ENCODE peak calls at places on chromosomes 1 and 21, in five cellular contexts. One of them, this sample, is unnamed.

GRCh38 chr1:92084651-92085050 is 4.5 kb downstream of the BTBD8 start:
- DNase-seq in upper lobe of left lung: no peak
- DNase-seq in mucosa of gallbladder: no peak
- DNase-seq in cardiac muscle cell: no peak
- DNase-seq in progenitor cell of endocrine pancreas: no peak
- DNase-seq in this sample: no peak

GRCh38 chr21:45322960-45323461 is 35.3 kb upstream of the POFUT2 start:
- DNase-seq in upper lobe of left lung: peak
- DNase-seq in mucosa of gallbladder: no peak
- DNase-seq in progenitor cell of endocrine pancreas: no peak
- DNase-seq in cardiac muscle cell: peak
- DNase-seq in this sample: no peak

GRCh38 chr1:26752519-26752918 is 35.2 kb upstream of the PIGV start:
- DNase-seq in progenitor cell of endocrine pancreas: no peak
- DNase-seq in upper lobe of left lung: no peak
- DNase-seq in cardiac muscle cell: no peak
- DNase-seq in mucosa of gallbladder: no peak
- DNase-seq in this sample: no peak

GRCh38 chr1:53401815-53402745 is 57.1 kb upstream of the DMRTB1 start:
- DNase-seq in cardiac muscle cell: no peak
- DNase-seq in progenitor cell of endocrine pancreas: no peak
- DNase-seq in mucosa of gallbladder: no peak
- DNase-seq in upper lobe of left lung: no peak
- DNase-seq in this sample: no peak

GRCh38 chr1:76867342-76868130 is at the start of gene ST6GALNAC5:
- DNase-seq in mucosa of gallbladder: no peak
- DNase-seq in cardiac muscle cell: peak
- DNase-seq in progenitor cell of endocrine pancreas: peak
- DNase-seq in upper lobe of left lung: peak
- DNase-seq in this sample: no peak

GRCh38 chr1:186463511-186463910 is 2.6 kb upstream of the PDC start:
- DNase-seq in progenitor cell of endocrine pancreas: no peak
- DNase-seq in upper lobe of left lung: no peak
- DNase-seq in mucosa of gallbladder: no peak
- DNase-seq in cardiac muscle cell: no peak
- DNase-seq in this sample: no peak

GRCh38 chr21:41167348-41168342 is at the start of gene BACE2:
- DNase-seq in upper lobe of left lung: peak
- DNase-seq in progenitor cell of endocrine pancreas: peak
- DNase-seq in cardiac muscle cell: peak
- DNase-seq in mucosa of gallbladder: peak
- DNase-seq in this sample: peak

GRCh38 chr21:38938343-38938742 is 132.6 kb downstream of the ETS2 start:
- DNase-seq in progenitor cell of endocrine pancreas: no peak
- DNase-seq in mucosa of gallbladder: no peak
- DNase-seq in upper lobe of left lung: no peak
- DNase-seq in cardiac muscle cell: peak
- DNase-seq in this sample: no peak

GRCh38 chr1:51240096-51240495 is 4.0 kb downstream of the RNF11 start:
- DNase-seq in upper lobe of left lung: no peak
- DNase-seq in progenitor cell of endocrine pancreas: no peak
- DNase-seq in cardiac muscle cell: no peak
- DNase-seq in mucosa of gallbladder: no peak
- DNase-seq in this sample: no peak

GRCh38 chr1:5750186-5751170 is 241.7 kb downstream of the NPHP4 start:
- DNase-seq in mucosa of gallbladder: no peak
- DNase-seq in progenitor cell of endocrine pancreas: no peak
- DNase-seq in cardiac muscle cell: no peak
- DNase-seq in upper lobe of left lung: peak
- DNase-seq in this sample: no peak

GRCh38 chr21:41952568-41953248 is 1.1 kb downstream of the C2CD2 start:
- DNase-seq in upper lobe of left lung: no peak
- DNase-seq in progenitor cell of endocrine pancreas: no peak
- DNase-seq in cardiac muscle cell: no peak
- DNase-seq in mucosa of gallbladder: no peak
- DNase-seq in this sample: no peak

GRCh38 chr21:44993321-44994015 is 53.6 kb downstream of the SLX9 start:
- DNase-seq in upper lobe of left lung: peak
- DNase-seq in cardiac muscle cell: no peak
- DNase-seq in progenitor cell of endocrine pancreas: no peak
- DNase-seq in mucosa of gallbladder: no peak
- DNase-seq in this sample: no peak

GRCh38 chr1:165152727-165153126 is 203.8 kb downstream of the LMX1A start:
- DNase-seq in cardiac muscle cell: no peak
- DNase-seq in mucosa of gallbladder: no peak
- DNase-seq in upper lobe of left lung: no peak
- DNase-seq in progenitor cell of endocrine pancreas: peak
- DNase-seq in this sample: peak

GRCh38 chr1:39685071-39685470 is 6.2 kb downstream of the HPCAL4 start:
- DNase-seq in progenitor cell of endocrine pancreas: no peak
- DNase-seq in cardiac muscle cell: no peak
- DNase-seq in mucosa of gallbladder: no peak
- DNase-seq in upper lobe of left lung: no peak
- DNase-seq in this sample: no peak

GRCh38 chr1:58432813-58433668 is 113.5 kb downstream of the OMA1 start:
- DNase-seq in mucosa of gallbladder: no peak
- DNase-seq in upper lobe of left lung: no peak
- DNase-seq in cardiac muscle cell: peak
- DNase-seq in progenitor cell of endocrine pancreas: no peak
- DNase-seq in this sample: no peak

GRCh38 chr1:36664564-36665287 is 182.0 kb upstream of the CSF3R start:
- DNase-seq in mucosa of gallbladder: no peak
- DNase-seq in cardiac muscle cell: no peak
- DNase-seq in progenitor cell of endocrine pancreas: no peak
- DNase-seq in upper lobe of left lung: no peak
- DNase-seq in this sample: peak

This sample was measured in Calu3.